ENCODE peak calls at places on chromosomes 3 and 15, in seven cellular contexts. One of them, this sample, is unnamed. For H3K36me3 and H3K4me1, the result is how much of the 10 kb centered on the place peaks cover.

GRCh38 chr3:120798346-120798745 is 55.8 kb downstream of the GTF2E1 start:
- DNase-seq in heart left ventricle: no peak
- DNase-seq in lower lobe of right lung: no peak
- DNase-seq in HCT116: no peak
- DNase-seq in mesendoderm: no peak
- DNase-seq in ascending aorta: no peak
- DNase-seq in psoas muscle: no peak
- DNase-seq in this sample: no peak

GRCh38 chr3:156620260-156620659 is 54.1 kb upstream of the TIPARP start:
- DNase-seq in psoas muscle: no peak
- DNase-seq in heart left ventricle: no peak
- DNase-seq in ascending aorta: no peak
- DNase-seq in HCT116: no peak
- DNase-seq in mesendoderm: no peak
- DNase-seq in lower lobe of right lung: no peak
- DNase-seq in this sample: no peak

GRCh38 chr15:78048410-78048946 is 29.0 kb downstream of the TBC1D2B start:
- DNase-seq in psoas muscle: no peak
- DNase-seq in heart left ventricle: peak
- DNase-seq in mesendoderm: no peak
- DNase-seq in HCT116: no peak
- DNase-seq in ascending aorta: no peak
- DNase-seq in lower lobe of right lung: no peak
- DNase-seq in this sample: no peak

GRCh38 chr3:62445267-62445666 is 71.9 kb upstream of the FEZF2 start:
- DNase-seq in heart left ventricle: no peak
- DNase-seq in ascending aorta: no peak
- DNase-seq in mesendoderm: peak
- DNase-seq in lower lobe of right lung: no peak
- DNase-seq in HCT116: no peak
- DNase-seq in psoas muscle: no peak
- DNase-seq in this sample: no peak

GRCh38 chr3:14358426-14359211 is 43.8 kb upstream of the SLC6A6 start:
- DNase-seq in ascending aorta: no peak
- DNase-seq in lower lobe of right lung: peak
- DNase-seq in heart left ventricle: peak
- DNase-seq in psoas muscle: peak
- DNase-seq in HCT116: no peak
- DNase-seq in mesendoderm: no peak
- DNase-seq in this sample: peak

GRCh38 chr3:83321891-83322290 is 1560.4 kb upstream of the GBE1 start:
- DNase-seq in HCT116: no peak
- DNase-seq in heart left ventricle: no peak
- DNase-seq in ascending aorta: no peak
- DNase-seq in mesendoderm: no peak
- DNase-seq in lower lobe of right lung: no peak
- DNase-seq in psoas muscle: no peak
- DNase-seq in this sample: no peak

GRCh38 chr3:90015688-90016356 is 908.4 kb downstream of the EPHA3 start:
- DNase-seq in HCT116: no peak
- DNase-seq in psoas muscle: no peak
- DNase-seq in mesendoderm: peak
- DNase-seq in heart left ventricle: peak
- DNase-seq in lower lobe of right lung: no peak
- DNase-seq in ascending aorta: no peak
- DNase-seq in this sample: no peak

GRCh38 chr3:196174652-196175051 is 36.5 kb downstream of the ZDHHC19 start:
- DNase-seq in heart left ventricle: no peak
- DNase-seq in psoas muscle: peak
- DNase-seq in ascending aorta: no peak
- DNase-seq in HCT116: no peak
- DNase-seq in mesendoderm: no peak
- DNase-seq in lower lobe of right lung: no peak
- DNase-seq in this sample: no peak

GRCh38 chr3:52645549-52645948 is 40.2 kb downstream of the PBRM1 start:
- DNase-seq in lower lobe of right lung: no peak
- DNase-seq in HCT116: no peak
- DNase-seq in psoas muscle: no peak
- DNase-seq in heart left ventricle: no peak
- DNase-seq in mesendoderm: no peak
- DNase-seq in ascending aorta: no peak
- DNase-seq in this sample: no peak

GRCh38 chr3:87052499-87053260 is 61.7 kb upstream of the VGLL3 start:
- DNase-seq in ascending aorta: no peak
- DNase-seq in heart left ventricle: no peak
- DNase-seq in HCT116: no peak
- DNase-seq in lower lobe of right lung: peak
- DNase-seq in psoas muscle: peak
- DNase-seq in mesendoderm: peak
- DNase-seq in this sample: no peak

GRCh38 chr3:38348903-38349302 is 2.3 kb downstream of the XYLB start:
- DNase-seq in mesendoderm: no peak
- DNase-seq in heart left ventricle: no peak
- DNase-seq in HCT116: no peak
- DNase-seq in ascending aorta: no peak
- DNase-seq in psoas muscle: no peak
- DNase-seq in lower lobe of right lung: no peak
- DNase-seq in this sample: no peak

GRCh38 chr3:38347421-38348200 is 1.0 kb downstream of the XYLB start:
- DNase-seq in HCT116: no peak
- DNase-seq in lower lobe of right lung: no peak
- DNase-seq in heart left ventricle: no peak
- DNase-seq in psoas muscle: no peak
- DNase-seq in mesendoderm: no peak
- DNase-seq in ascending aorta: no peak
- DNase-seq in this sample: no peak

GRCh38 chr3:38343797-38344594 is 2.6 kb upstream of the XYLB start:
- DNase-seq in psoas muscle: no peak
- DNase-seq in mesendoderm: no peak
- DNase-seq in lower lobe of right lung: no peak
- DNase-seq in ascending aorta: no peak
- DNase-seq in heart left ventricle: no peak
- DNase-seq in HCT116: no peak
- DNase-seq in this sample: no peak

GRCh38 chr3:38346584-38347410 is at the start of gene XYLB:
- DNase-seq in HCT116: peak
- DNase-seq in heart left ventricle: peak
- DNase-seq in mesendoderm: peak
- DNase-seq in ascending aorta: peak
- DNase-seq in psoas muscle: peak
- DNase-seq in lower lobe of right lung: peak
- DNase-seq in this sample: peak

DNA sequence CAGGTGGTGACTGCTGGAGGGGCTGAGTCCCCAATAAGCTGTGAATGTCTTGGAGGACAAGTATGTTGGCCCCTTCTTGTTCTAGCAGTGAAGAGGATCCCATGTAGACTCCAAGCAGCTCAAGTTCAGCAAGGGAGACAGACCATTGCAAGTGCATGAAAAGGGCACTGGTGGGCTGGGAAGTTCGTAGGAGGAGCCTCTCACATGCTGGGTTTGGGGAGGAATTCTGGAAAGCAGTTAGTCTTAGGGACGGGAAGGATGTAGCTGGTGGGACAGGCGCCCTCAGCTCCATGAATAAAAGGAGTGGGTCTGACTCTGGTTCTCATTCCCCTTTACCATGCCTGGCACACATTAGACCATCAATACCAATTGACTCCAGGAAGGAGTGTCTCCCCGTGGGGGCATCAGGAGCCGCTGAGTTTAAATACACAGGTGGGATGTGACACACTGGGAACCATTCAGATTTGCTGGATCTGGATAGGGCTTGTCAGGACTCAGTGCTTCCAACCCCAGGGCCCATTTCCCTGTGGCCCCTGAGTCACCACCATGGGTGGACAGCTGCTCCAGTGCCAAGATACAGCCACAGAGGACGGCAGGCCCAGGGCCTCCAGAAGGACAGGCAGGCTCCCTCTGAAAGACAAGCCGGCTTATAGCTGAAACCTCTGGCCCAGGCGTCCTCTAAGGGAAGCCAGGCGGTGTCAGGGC is 554 bp upstream of the XYLB start:
- DNase-seq in psoas muscle: no peak
- DNase-seq in HCT116: no peak
- DNase-seq in ascending aorta: no peak
- DNase-seq in mesendoderm: peak
- DNase-seq in heart left ventricle: no peak
- DNase-seq in lower lobe of right lung: no peak
- DNase-seq in this sample: no peak
- H3K4me3 ChIP-seq in psoas muscle: peak
- H3K4me3 ChIP-seq in HCT116: peak
- H3K4me3 ChIP-seq in ascending aorta: peak
- H3K4me3 ChIP-seq in mesendoderm: no peak
- H3K4me3 ChIP-seq in heart left ventricle: peak
- H3K4me3 ChIP-seq in lower lobe of right lung: peak
- H3K4me3 ChIP-seq in this sample: no peak

GRCh38 chr15:92908369-92909057 is 8.4 kb downstream of the CHD2 start:
- DNase-seq in HCT116: no peak
- DNase-seq in ascending aorta: no peak
- DNase-seq in lower lobe of right lung: no peak
- DNase-seq in mesendoderm: no peak
- DNase-seq in heart left ventricle: no peak
- DNase-seq in psoas muscle: no peak
- DNase-seq in this sample: peak
- H3K36me3 ChIP-seq in HCT116: under half
- H3K36me3 ChIP-seq in ascending aorta: under half
- H3K36me3 ChIP-seq in lower lobe of right lung: under half
- H3K36me3 ChIP-seq in mesendoderm: under half
- H3K36me3 ChIP-seq in heart left ventricle: under half
- H3K36me3 ChIP-seq in psoas muscle: under half
- H3K36me3 ChIP-seq in this sample: under half

GRCh38 chr3:187046033-187046432 is 93.3 kb downstream of the RPL39L start:
- DNase-seq in HCT116: no peak
- DNase-seq in heart left ventricle: no peak
- DNase-seq in psoas muscle: no peak
- DNase-seq in lower lobe of right lung: no peak
- DNase-seq in ascending aorta: no peak
- DNase-seq in mesendoderm: no peak
- DNase-seq in this sample: no peak
- H3K4me1 ChIP-seq in HCT116: under half
- H3K4me1 ChIP-seq in heart left ventricle: half or more
- H3K4me1 ChIP-seq in psoas muscle: under half
- H3K4me1 ChIP-seq in lower lobe of right lung: under half
- H3K4me1 ChIP-seq in ascending aorta: under half
- H3K4me1 ChIP-seq in mesendoderm: under half
- H3K4me1 ChIP-seq in this sample: under half

GRCh38 chr3:170584585-170585007 is 1.3 kb downstream of the SLC7A14 start:
- DNase-seq in mesendoderm: peak
- DNase-seq in ascending aorta: no peak
- DNase-seq in HCT116: no peak
- DNase-seq in psoas muscle: peak
- DNase-seq in heart left ventricle: peak
- DNase-seq in lower lobe of right lung: peak
- DNase-seq in this sample: peak
- H3K4me3 ChIP-seq in mesendoderm: no peak
- H3K4me3 ChIP-seq in ascending aorta: no peak
- H3K4me3 ChIP-seq in HCT116: no peak
- H3K4me3 ChIP-seq in psoas muscle: no peak
- H3K4me3 ChIP-seq in heart left ventricle: no peak
- H3K4me3 ChIP-seq in lower lobe of right lung: no peak
- H3K4me3 ChIP-seq in this sample: no peak

GRCh38 chr15:57272770-57273357 is 103.4 kb upstream of the CGNL1 start:
- DNase-seq in psoas muscle: no peak
- DNase-seq in lower lobe of right lung: no peak
- DNase-seq in mesendoderm: no peak
- DNase-seq in ascending aorta: no peak
- DNase-seq in heart left ventricle: no peak
- DNase-seq in HCT116: no peak
- DNase-seq in this sample: no peak
- H3K36me3 ChIP-seq in psoas muscle: under half
- H3K36me3 ChIP-seq in lower lobe of right lung: under half
- H3K36me3 ChIP-seq in mesendoderm: under half
- H3K36me3 ChIP-seq in ascending aorta: under half
- H3K36me3 ChIP-seq in heart left ventricle: half or more
- H3K36me3 ChIP-seq in HCT116: under half
- H3K36me3 ChIP-seq in this sample: under half

GRCh38 chr3:42014949-42015533 is 53.1 kb upstream of the ULK4 start:
- DNase-seq in heart left ventricle: peak
- DNase-seq in ascending aorta: no peak
- DNase-seq in psoas muscle: peak
- DNase-seq in mesendoderm: peak
- DNase-seq in lower lobe of right lung: peak
- DNase-seq in HCT116: no peak
- DNase-seq in this sample: no peak
- H3K4me1 ChIP-seq in heart left ventricle: half or more
- H3K4me1 ChIP-seq in ascending aorta: under half
- H3K4me1 ChIP-seq in psoas muscle: under half
- H3K4me1 ChIP-seq in mesendoderm: under half
- H3K4me1 ChIP-seq in lower lobe of right lung: half or more
- H3K4me1 ChIP-seq in HCT116: under half
- H3K4me1 ChIP-seq in this sample: under half

GRCh38 chr3:50302095-50303037 is 1.0 kb downstream of the HYAL1 start:
- DNase-seq in lower lobe of right lung: no peak
- DNase-seq in psoas muscle: no peak
- DNase-seq in ascending aorta: no peak
- DNase-seq in heart left ventricle: peak
- DNase-seq in HCT116: no peak
- DNase-seq in mesendoderm: no peak
- DNase-seq in this sample: no peak
- H3K4me3 ChIP-seq in lower lobe of right lung: peak
- H3K4me3 ChIP-seq in psoas muscle: peak
- H3K4me3 ChIP-seq in ascending aorta: peak
- H3K4me3 ChIP-seq in heart left ventricle: peak
- H3K4me3 ChIP-seq in HCT116: peak
- H3K4me3 ChIP-seq in mesendoderm: no peak
- H3K4me3 ChIP-seq in this sample: no peak

DNA sequence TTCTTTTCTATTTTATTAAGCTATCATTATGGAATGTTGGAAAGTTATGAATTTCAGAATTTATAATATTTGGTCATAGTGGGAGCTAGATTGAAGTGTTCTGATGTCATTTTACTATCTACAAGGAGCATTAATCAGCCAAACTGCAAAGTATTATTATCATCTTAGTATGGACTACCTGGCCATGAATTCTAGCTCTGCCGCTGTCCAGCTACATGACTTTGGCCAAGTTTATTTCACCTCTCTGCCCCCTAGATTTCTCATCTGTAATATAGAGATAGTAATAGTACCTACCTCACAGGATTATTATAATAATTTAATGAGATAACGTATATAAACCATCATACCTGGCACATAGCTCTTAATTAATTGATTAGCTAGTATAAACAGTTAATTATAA is 27.8 kb upstream of the ABHD10 start:
- DNase-seq in lower lobe of right lung: no peak
- DNase-seq in ascending aorta: no peak
- DNase-seq in mesendoderm: no peak
- DNase-seq in psoas muscle: no peak
- DNase-seq in HCT116: no peak
- DNase-seq in heart left ventricle: no peak
- DNase-seq in this sample: no peak
- H3K36me3 ChIP-seq in lower lobe of right lung: under half
- H3K36me3 ChIP-seq in ascending aorta: under half
- H3K36me3 ChIP-seq in mesendoderm: under half
- H3K36me3 ChIP-seq in psoas muscle: under half
- H3K36me3 ChIP-seq in HCT116: under half
- H3K36me3 ChIP-seq in heart left ventricle: half or more
- H3K36me3 ChIP-seq in this sample: under half